ENCODE peak calls at places on chromosomes 2 and 18, in eight cellular contexts. I is K562, G is lower lobe of right lung, S is aorta, F is thoracic aorta, W is upper lobe of right lung, V is right cardiac atrium, A is psoas muscle. Y is an unnamed sample. For H3K9me3, the result is how much of the 10 kb centered on the place peaks cover.

GRCh38 chr2:11617984-11618707 is 51.8 kb downstream of the NTSR2 start:
- ATAC-seq in A (peak), G (peak), V (peak), I (peak), F (no peak), W (peak), S (peak), Y (no peak)

GRCh38 chr2:122748552-122749011 is 993.1 kb downstream of the TSN start:
- ATAC-seq in V (peak), S (no peak), G (no peak), F (no peak), A (no peak), W (no peak), I (no peak), Y (no peak)

GRCh38 chr2:100350661-100351185 is 28.4 kb upstream of the LONRF2 start:
- ATAC-seq in A (no peak), S (peak), G (no peak), V (no peak), W (no peak), I (no peak), F (no peak), Y (no peak)

GRCh38 chr2:223989860-223990237 is 32.6 kb downstream of the MRPL44 start:
- ATAC-seq in I (no peak), F (no peak), V (peak), G (peak), W (peak), S (no peak), A (no peak), Y (no peak)

GRCh38 chr2:47518497-47519146 is 115.7 kb downstream of the MSH2 start:
- ATAC-seq in A (no peak), G (no peak), I (no peak), W (no peak), V (no peak), F (no peak), S (no peak), Y (no peak)

GRCh38 chr18:44819944-44820510 is 139.3 kb downstream of the SETBP1 start:
- ATAC-seq in A (peak), G (no peak), V (peak), I (no peak), F (peak), W (no peak), S (peak), Y (peak)

GRCh38 chr2:205199451-205199850 is 482.9 kb upstream of the NRP2 start:
- ATAC-seq in F (no peak), W (no peak), A (no peak), S (no peak), I (no peak), G (no peak), V (no peak), Y (no peak)

GRCh38 chr2:60819155-60819862 is 62.1 kb upstream of the REL start:
- ATAC-seq in W (peak), S (peak), G (peak), I (peak), F (no peak), A (no peak), V (peak), Y (no peak)

GRCh38 chr2:238784671-238785527 is 63.0 kb upstream of the TWIST2 start:
- ATAC-seq in I (peak), A (peak), V (peak), S (peak), F (peak), G (peak), W (peak), Y (peak)

GRCh38 chr2:218962859-218963492 is 3.5 kb downstream of the CDK5R2 start:
- ATAC-seq in G (peak), W (peak), F (no peak), S (no peak), V (peak), I (peak), A (peak), Y (no peak)

GRCh38 chr2:230521386-230521785 is 105.4 kb downstream of the SP100 start:
- ATAC-seq in A (no peak), F (no peak), G (no peak), I (no peak), W (no peak), V (no peak), S (no peak), Y (no peak)

GRCh38 chr2:73291461-73292315 is 1.7 kb downstream of the EGR4 start:
- ATAC-seq in I (no peak), S (peak), F (no peak), A (no peak), W (no peak), G (no peak), V (no peak), Y (peak)

GRCh38 chr2:71504611-71505010 is 51.2 kb downstream of the DYSF start:
- ATAC-seq in S (no peak), A (no peak), W (no peak), I (no peak), F (no peak), G (no peak), V (no peak), Y (no peak)

GRCh38 chr2:100752628-100753333 is 67.2 kb upstream of the NPAS2 start:
- ATAC-seq in W (peak), G (peak), A (peak), V (peak), F (peak), I (no peak), S (peak), Y (peak)

GRCh38 chr2:121038831-121039230 is 246.2 kb downstream of the TFCP2L1 start:
- ATAC-seq in V (peak), G (peak), A (no peak), I (no peak), W (peak), S (no peak), F (no peak), Y (no peak)

GRCh38 chr2:232420463-232421188 is 14.0 kb downstream of the ALPG start:
- ATAC-seq in I (no peak), W (peak), V (peak), F (no peak), A (peak), S (no peak), G (peak), Y (no peak)

GRCh38 chr2:166410828-166411472 is 35.2 kb upstream of the SCN9A start:
- ATAC-seq in I (peak), W (no peak), S (no peak), F (no peak), V (no peak), A (no peak), G (no peak), Y (no peak)

GRCh38 chr2:105338020-105338385 is 663 bp downstream of the C2orf49 start:
- ATAC-seq in I (peak), W (no peak), A (no peak), S (no peak), G (peak), F (no peak), V (peak), Y (no peak)

GRCh38 chr18:10313016-10313342 is 141.5 kb upstream of the APCDD1 start:
- ATAC-seq in V (no peak), G (no peak), S (no peak), A (no peak), W (no peak), F (no peak), I (no peak), Y (no peak)

GRCh38 chr2:26144953-26145680 is 27.8 kb upstream of the GAREM2 start:
- ATAC-seq in F (no peak), G (peak), V (peak), W (peak), A (peak), S (peak), I (peak), Y (no peak)

GRCh38 chr18:74695170-74695569 is 97.5 kb downstream of the ZNF407 start:
- ATAC-seq in V (no peak), A (no peak), F (no peak), W (no peak), G (no peak), I (no peak), S (no peak), Y (no peak)

GRCh38 chr2:16218651-16219050 is 278.3 kb downstream of the MYCN start:
- ATAC-seq in S (no peak), I (peak), A (no peak), W (peak), V (peak), G (peak), F (no peak), Y (no peak)

GRCh38 chr2:127653421-127654083 is 7.6 kb downstream of the GPR17 start:
- ATAC-seq in F (no peak), S (no peak), W (no peak), A (no peak), G (no peak), I (no peak), V (no peak), Y (no peak)

GRCh38 chr2:189441709-189442074 is 418 bp downstream of the WDR75 start:
- ATAC-seq in W (no peak), G (peak), V (peak), S (no peak), F (no peak), I (peak), A (peak), Y (peak)

GRCh38 chr2:191018663-191019119 is 4.7 kb upstream of the STAT1 start:
- ATAC-seq in V (no peak), F (no peak), W (no peak), I (no peak), A (no peak), S (no peak), G (no peak), Y (no peak)

GRCh38 chr2:60104514-60105501 is 448.6 kb downstream of the BCL11A start:
- ATAC-seq in V (no peak), S (no peak), G (no peak), W (no peak), A (no peak), F (no peak), I (no peak), Y (no peak)

GRCh38 chr18:42525905-42526304 is 570.9 kb downstream of the PIK3C3 start:
- ATAC-seq in W (no peak), A (no peak), S (no peak), F (no peak), I (no peak), G (no peak), V (no peak), Y (no peak)

GRCh38 chr2:69755862-69756467 is 14.0 kb downstream of the ANXA4 start:
- ATAC-seq in F (peak), G (peak), A (no peak), S (peak), I (peak), W (peak), V (peak), Y (peak)

DNA sequence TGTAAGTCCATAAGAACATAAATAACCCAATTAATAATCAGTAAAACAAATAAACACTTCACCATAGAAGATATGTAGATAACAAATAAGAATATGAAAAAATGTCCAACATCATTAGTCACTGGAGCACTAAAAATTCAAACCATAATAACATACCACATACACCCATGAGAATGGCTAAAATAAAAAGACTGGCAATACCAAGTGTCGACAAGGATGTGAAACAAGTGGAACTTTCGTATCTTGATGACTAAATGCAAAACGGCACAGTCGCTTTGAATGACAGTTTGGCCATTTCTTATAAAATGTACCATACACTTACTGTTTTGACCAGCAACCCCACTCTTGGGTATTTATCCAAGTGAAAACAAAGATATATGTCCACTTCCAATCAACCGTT is 26.8 kb downstream of the ANKMY1 start:
- ATAC-seq in A (no peak), S (no peak), W (no peak), I (no peak), V (no peak), F (no peak), G (no peak), Y (no peak)
- H3K9me3 ChIP-seq in A (under half), S (under half), W (under half), I (under half), V (under half), F (under half), G (under half), Y (under half)

DNA sequence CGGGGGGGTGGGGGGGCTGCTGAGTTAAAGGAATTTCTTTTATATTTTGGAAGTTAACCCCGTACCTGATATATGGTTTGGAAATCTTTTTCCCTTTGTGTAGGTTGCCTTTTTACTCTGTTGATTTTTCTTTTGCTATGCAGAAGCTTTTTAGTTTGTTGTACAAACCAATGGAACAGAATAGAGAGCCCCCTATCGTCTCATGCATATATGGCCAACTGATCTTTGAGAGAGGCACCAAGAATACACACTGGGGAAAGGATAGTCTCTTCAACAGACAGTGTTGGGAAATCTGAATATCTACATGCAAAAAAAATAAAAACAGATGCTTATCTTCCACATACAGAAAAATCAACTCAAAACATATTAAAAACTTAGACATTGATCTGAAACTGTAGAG is 647.8 kb upstream of the KLHL29 start:
- ATAC-seq in I (no peak), V (no peak), W (no peak), A (no peak), F (no peak), S (no peak), G (no peak), Y (no peak)
- H3K9me3 ChIP-seq in I (under half), V (under half), W (under half), A (under half), F (under half), S (under half), G (under half), Y (under half)

GRCh38 chr2:94767336-94767735 is 103.9 kb upstream of the TEKT4 start:
- ATAC-seq in A (no peak), F (no peak), S (no peak), I (no peak), W (no peak), V (no peak), G (no peak), Y (no peak)

GRCh38 chr2:94774851-94775250 is 96.4 kb upstream of the TEKT4 start:
- ATAC-seq in G (no peak), A (no peak), W (no peak), V (no peak), I (no peak), F (no peak), S (no peak), Y (no peak)

GRCh38 chr2:94769733-94770132 is 101.5 kb upstream of the TEKT4 start:
- ATAC-seq in G (no peak), I (no peak), S (no peak), F (no peak), V (no peak), A (no peak), W (no peak), Y (no peak)
- H3K9me3 ChIP-seq in G (under half), I (under half), S (under half), F (under half), V (under half), A (under half), W (under half), Y (under half)

GRCh38 chr2:12862541-12862940 is 145.8 kb downstream of the TRIB2 start:
- ATAC-seq in S (no peak), I (no peak), W (no peak), F (no peak), V (no peak), G (no peak), A (no peak), Y (peak)
- H3K9me3 ChIP-seq in S (under half), I (under half), W (under half), F (under half), V (under half), G (under half), A (under half), Y (under half)

GRCh38 chr18:55876254-55876653 is 288.3 kb upstream of the TCF4 start:
- ATAC-seq in S (no peak), W (no peak), V (no peak), I (no peak), A (no peak), G (no peak), F (no peak), Y (no peak)
- H3K9me3 ChIP-seq in S (under half), W (under half), V (under half), I (under half), A (under half), G (under half), F (under half), Y (under half)

GRCh38 chr2:116732322-116732721 is 1082.2 kb upstream of the DDX18 start:
- ATAC-seq in V (no peak), G (no peak), I (no peak), W (no peak), F (no peak), S (no peak), A (no peak), Y (no peak)
- H3K9me3 ChIP-seq in V (under half), G (under half), I (under half), W (under half), F (under half), S (under half), A (under half), Y (under half)

Y was measured in gastroesophageal sphincter.